ENCODE peak calls at places on chromosome 9, in ten cellular contexts. W is vagina; N is sciatic nerve; V is upper lobe of right lung; X is progenitor cell of endocrine pancreas; J is left lobe of liver; L is activated T-cell treated with anti-CD3 and anti-CD28 coated beads, Interleukin-2, amount 50 U/mL, for 4 hours; E is NCI-H1417; C is activated CD8-positive, alpha-beta T cell treated with anti-CD3 and anti-CD28 coated beads for 36 hours; K is GM12891. I is an unnamed sample.

GRCh38 chr9:26863074-26863473 is 29.5 kb downstream of the CAAP1 start:
- DNase-seq in W (no peak), N (no peak), V (no peak), X (no peak), J (no peak), L (no peak), E (no peak), C (no peak), K (no peak), I (no peak)

GRCh38 chr9:116152390-116152789 is 1.2 kb upstream of the PAPPA start:
- DNase-seq in W (no peak), N (no peak), V (no peak), X (no peak), J (no peak), L (no peak), E (peak), C (no peak), K (no peak), I (no peak)

GRCh38 chr9:87498816-87499454 is 1.3 kb downstream of the DAPK1 start:
- DNase-seq in W (no peak), N (no peak), V (no peak), X (no peak), J (no peak), L (no peak), E (no peak), C (peak), K (no peak), I (no peak)

GRCh38 chr9:34993502-34994428 is 4.2 kb downstream of the DNAJB5 start:
- DNase-seq in W (peak), N (peak), V (peak), X (no peak), J (no peak), L (no peak), E (no peak), C (peak), K (no peak), I (peak)

GRCh38 chr9:98869866-98870265 is 62.4 kb downstream of the GALNT12 start:
- DNase-seq in W (no peak), N (no peak), V (no peak), X (no peak), J (no peak), L (no peak), E (no peak), C (no peak), K (no peak), I (no peak)

GRCh38 chr9:14027114-14027812 is 286.7 kb downstream of the NFIB start:
- DNase-seq in W (no peak), N (no peak), V (peak), X (no peak), J (peak), L (no peak), E (no peak), C (no peak), K (no peak), I (no peak)

GRCh38 chr9:131165523-131165922 is 40.1 kb downstream of the NUP214 start:
- DNase-seq in W (no peak), N (no peak), V (no peak), X (no peak), J (no peak), L (no peak), E (no peak), C (no peak), K (no peak), I (no peak)

GRCh38 chr9:79273311-79273710 is 298.5 kb upstream of the TLE4 start:
- DNase-seq in W (no peak), N (no peak), V (no peak), X (no peak), J (no peak), L (no peak), E (no peak), C (no peak), K (no peak), I (no peak)

GRCh38 chr9:37033141-37033540 is 927 bp downstream of the PAX5 start:
- DNase-seq in W (no peak), N (no peak), V (no peak), X (no peak), J (no peak), L (no peak), E (no peak), C (no peak), K (no peak), I (no peak)

GRCh38 chr9:134568116-134568515 is 73.5 kb upstream of the COL5A1 start:
- DNase-seq in W (peak), N (peak), V (peak), X (no peak), J (peak), L (no peak), E (no peak), C (no peak), K (no peak), I (peak)

GRCh38 chr9:69173891-69174644 is at the start of gene TJP2:
- DNase-seq in W (no peak), N (peak), V (peak), X (peak), J (peak), L (peak), E (peak), C (peak), K (peak), I (peak)

GRCh38 chr9:37054513-37054776 is 20.4 kb upstream of the PAX5 start:
- DNase-seq in W (no peak), N (no peak), V (no peak), X (no peak), J (no peak), L (no peak), E (no peak), C (no peak), K (no peak), I (no peak)

GRCh38 chr9:125125523-125125922 is 17.8 kb downstream of the SCAI start:
- DNase-seq in W (no peak), N (no peak), V (no peak), X (no peak), J (no peak), L (no peak), E (no peak), C (no peak), K (no peak), I (no peak)

GRCh38 chr9:35696520-35697215 is 6.9 kb upstream of the TPM2 start:
- DNase-seq in W (no peak), N (no peak), V (no peak), X (peak), J (no peak), L (peak), E (peak), C (peak), K (peak), I (peak)

GRCh38 chr9:128558431-128559310 is 6.3 kb downstream of the SPTAN1 start:
- DNase-seq in W (no peak), N (peak), V (peak), X (no peak), J (peak), L (peak), E (peak), C (peak), K (peak), I (peak)

GRCh38 chr9:134193912-134194535 is 29.7 kb upstream of the RNU6ATAC start:
- DNase-seq in W (no peak), N (peak), V (peak), X (no peak), J (peak), L (no peak), E (no peak), C (peak), K (no peak), I (no peak)

GRCh38 chr9:136676297-136676794 is 10.9 kb downstream of the AGPAT2 start:
- DNase-seq in W (no peak), N (no peak), V (no peak), X (no peak), J (no peak), L (no peak), E (no peak), C (no peak), K (no peak), I (no peak)

GRCh38 chr9:96418920-96419690 is 935 bp upstream of the ZNF367 start:
- DNase-seq in W (peak), N (no peak), V (peak), X (peak), J (peak), L (peak), E (peak), C (peak), K (peak), I (peak)

GRCh38 chr9:15849871-15850270 is 297.0 kb downstream of the CCDC171 start:
- DNase-seq in W (no peak), N (no peak), V (no peak), X (no peak), J (no peak), L (no peak), E (no peak), C (no peak), K (no peak), I (no peak)

GRCh38 chr9:34242830-34243229 is 64.0 kb downstream of the UBAP1 start:
- DNase-seq in W (no peak), N (no peak), V (no peak), X (no peak), J (no peak), L (no peak), E (no peak), C (no peak), K (no peak), I (no peak)

GRCh38 chr9:19233344-19233743 is 2.9 kb downstream of the DENND4C start:
- DNase-seq in W (no peak), N (no peak), V (no peak), X (no peak), J (no peak), L (no peak), E (no peak), C (no peak), K (no peak), I (no peak)

GRCh38 chr9:92679413-92680165 is 9.7 kb upstream of the IPPK start:
- DNase-seq in W (no peak), N (no peak), V (no peak), X (no peak), J (peak), L (no peak), E (no peak), C (no peak), K (no peak), I (no peak)

GRCh38 chr9:100222674-100223073 is 123.6 kb downstream of the INVS start:
- DNase-seq in W (no peak), N (no peak), V (no peak), X (no peak), J (no peak), L (no peak), E (no peak), C (no peak), K (no peak), I (no peak)

GRCh38 chr9:21402387-21403247 is 6.3 kb upstream of the IFNA8 start:
- DNase-seq in W (no peak), N (no peak), V (no peak), X (no peak), J (no peak), L (no peak), E (no peak), C (peak), K (peak), I (peak)

GRCh38 chr9:86064220-86064619 is 35.1 kb downstream of the GOLM1 start:
- DNase-seq in W (no peak), N (no peak), V (no peak), X (no peak), J (no peak), L (no peak), E (no peak), C (no peak), K (no peak), I (no peak)

GRCh38 chr9:93262537-93263310 is 78.8 kb downstream of the WNK2 start:
- DNase-seq in W (peak), N (peak), V (no peak), X (no peak), J (peak), L (no peak), E (no peak), C (no peak), K (peak), I (peak)

GRCh38 chr9:33187519-33188218 is 20.5 kb upstream of the B4GALT1 start:
- DNase-seq in W (no peak), N (no peak), V (no peak), X (no peak), J (no peak), L (no peak), E (no peak), C (no peak), K (no peak), I (no peak)

GRCh38 chr9:14096182-14096922 is 217.6 kb downstream of the NFIB start:
- DNase-seq in W (no peak), N (no peak), V (no peak), X (no peak), J (no peak), L (no peak), E (peak), C (no peak), K (no peak), I (no peak)

GRCh38 chr9:120777229-120777628 is 16.0 kb downstream of the FBXW2 start:
- DNase-seq in W (no peak), N (no peak), V (no peak), X (no peak), J (no peak), L (no peak), E (no peak), C (no peak), K (no peak), I (no peak)

GRCh38 chr9:1875251-1875851 is 139.8 kb upstream of the SMARCA2 start:
- DNase-seq in W (no peak), N (no peak), V (no peak), X (no peak), J (no peak), L (no peak), E (no peak), C (no peak), K (no peak), I (no peak)

GRCh38 chr9:136759001-136759400 is 958 bp upstream of the LCN8 start:
- DNase-seq in W (no peak), N (no peak), V (no peak), X (no peak), J (no peak), L (no peak), E (no peak), C (no peak), K (no peak), I (no peak)

GRCh38 chr9:128276574-128277270 is 646 bp downstream of the SWI5 start:
- DNase-seq in W (no peak), N (peak), V (no peak), X (no peak), J (peak), L (no peak), E (no peak), C (no peak), K (no peak), I (no peak)

GRCh38 chr9:35658894-35659220 is 765 bp downstream of the CCDC107 start:
- DNase-seq in W (no peak), N (peak), V (no peak), X (no peak), J (peak), L (no peak), E (peak), C (no peak), K (no peak), I (peak)